ENCODE peak calls at places on chromosomes 4 and X, in four cellular contexts. L is BJ, A is AG08396, Z is heart right ventricle. E is an unnamed sample.

GRCh38 chr4:9979101-9979815 is 42.0 kb downstream of the SLC2A9 start:
- DNase-seq in L (no peak), A (no peak), Z (no peak), E (no peak)

GRCh38 chrX:13937370-13938052 is 92.2 kb downstream of the GEMIN8 start:
- DNase-seq in L (no peak), A (peak), Z (no peak), E (no peak)

GRCh38 chrX:28794751-28795150 is 207.5 kb downstream of the IL1RAPL1 start:
- DNase-seq in L (no peak), A (no peak), Z (no peak), E (no peak)

GRCh38 chrX:58025979-58026378 is 115.7 kb upstream of the ZXDA start:
- DNase-seq in L (no peak), A (peak), Z (no peak), E (no peak)

GRCh38 chr4:72701987-72702819 is 133.2 kb upstream of the ADAMTS3 start:
- DNase-seq in L (peak), A (peak), Z (no peak), E (no peak)

GRCh38 chr4:108049406-108049805 is 59.7 kb downstream of the HADH start:
- DNase-seq in L (no peak), A (no peak), Z (no peak), E (no peak)

GRCh38 chrX:38618152-38618551 is 56.8 kb downstream of the TSPAN7 start:
- DNase-seq in L (no peak), A (no peak), Z (no peak), E (no peak)

GRCh38 chrX:10636337-10636736 is 16.0 kb upstream of the MID1 start:
- DNase-seq in L (no peak), A (peak), Z (no peak), E (no peak)

GRCh38 chrX:98141466-98141865 is 1257.8 kb downstream of the RPA4 start:
- DNase-seq in L (no peak), A (no peak), Z (no peak), E (no peak)

GRCh38 chr4:76854858-76855257 is 43.1 kb downstream of the SOWAHB start:
- DNase-seq in L (no peak), A (no peak), Z (no peak), E (no peak)

GRCh38 chrX:14864626-14865025 is 8.2 kb downstream of the FANCB start:
- DNase-seq in L (peak), A (no peak), Z (no peak), E (no peak)

GRCh38 chr4:7861440-7861881 is 78.2 kb downstream of the AFAP1 start:
- DNase-seq in L (peak), A (peak), Z (peak), E (no peak)

GRCh38 chr4:3062466-3062865 is 11.9 kb downstream of the HTT-AS start:
- DNase-seq in L (no peak), A (peak), Z (no peak), E (no peak)

GRCh38 chrX:110683925-110684324 is 111.7 kb downstream of the CHRDL1 start:
- DNase-seq in L (no peak), A (no peak), Z (no peak), E (no peak)

GRCh38 chr4:140116442-140117104 is 37.4 kb downstream of the MAML3 start:
- DNase-seq in L (no peak), A (no peak), Z (no peak), E (no peak)

GRCh38 chr4:82431026-82431745 is 796 bp downstream of the ENOPH1 start:
- DNase-seq in L (no peak), A (peak), Z (peak), E (no peak)

GRCh38 chr4:63578383-63578782 is 830.9 kb downstream of the TECRL start:
- DNase-seq in L (no peak), A (no peak), Z (no peak), E (no peak)

GRCh38 chr4:70768301-70768948 is 46.7 kb downstream of the RUFY3 start:
- DNase-seq in L (no peak), A (no peak), Z (no peak), E (no peak)

GRCh38 chrX:15401373-15401772 is 17.2 kb upstream of the VEGFD start:
- DNase-seq in L (no peak), A (no peak), Z (no peak), E (no peak)

GRCh38 chr4:38424171-38424871 is 239.7 kb upstream of the KLF3 start:
- DNase-seq in L (no peak), A (no peak), Z (peak), E (no peak)

GRCh38 chr4:127240721-127241120 is 392.0 kb upstream of the INTU start:
- DNase-seq in L (no peak), A (no peak), Z (no peak), E (no peak)

GRCh38 chr4:95188701-95189401 is 359.9 kb downstream of the UNC5C start:
- DNase-seq in L (no peak), A (no peak), Z (no peak), E (no peak)

GRCh38 chrX:153662266-153662665 is 11.3 kb downstream of the PNCK start:
- DNase-seq in L (no peak), A (no peak), Z (peak), E (no peak)

GRCh38 chr4:126907389-126907788 is 725.4 kb upstream of the INTU start:
- DNase-seq in L (no peak), A (no peak), Z (no peak), E (no peak)

GRCh38 chrX:118047446-118048186 is 69.0 kb downstream of the KLHL13 start:
- DNase-seq in L (no peak), A (no peak), Z (no peak), E (no peak)

GRCh38 chr4:19010766-19011165 is 989.2 kb upstream of the LCORL start:
- DNase-seq in L (no peak), A (no peak), Z (no peak), E (no peak)

GRCh38 chr4:184274288-184274951 is 56.7 kb upstream of the ENPP6 start:
- DNase-seq in L (no peak), A (no peak), Z (no peak), E (no peak)

GRCh38 chrX:50596056-50596455 is 125.4 kb upstream of the DGKK start:
- DNase-seq in L (no peak), A (no peak), Z (no peak), E (no peak)

GRCh38 chr4:42501624-42502401 is 104.5 kb downstream of the SHISA3 start:
- DNase-seq in L (no peak), A (no peak), Z (no peak), E (no peak)

GRCh38 chr4:18111100-18111499 is 89.5 kb upstream of the LCORL start:
- DNase-seq in L (no peak), A (no peak), Z (no peak), E (no peak)

GRCh38 chr4:179353791-179354190 is 1911.6 kb upstream of the AGA start:
- DNase-seq in L (no peak), A (no peak), Z (no peak), E (no peak)

GRCh38 chr4:173459857-173460256 is 60.9 kb upstream of the SCRG1 start:
- DNase-seq in L (no peak), A (no peak), Z (no peak), E (no peak)

GRCh38 chrX:25300994-25301393 is 285.2 kb upstream of the ARX start:
- DNase-seq in L (no peak), A (no peak), Z (no peak), E (no peak)

GRCh38 chrX:120365320-120365719 is 3.4 kb downstream of the ATP1B4 start:
- DNase-seq in L (no peak), A (peak), Z (peak), E (no peak)

GRCh38 chr4:10094841-10095240 is 21.8 kb downstream of the WDR1 start:
- DNase-seq in L (no peak), A (no peak), Z (no peak), E (no peak)

GRCh38 chrX:17919896-17920446 is 58.9 kb upstream of the RAI2 start:
- DNase-seq in L (no peak), A (no peak), Z (no peak), E (no peak)

GRCh38 chr4:46934731-46935130 is 25.7 kb upstream of the COX7B2 start:
- DNase-seq in L (no peak), A (no peak), Z (no peak), E (no peak)

GRCh38 chr4:138110815-138111214 is 131.3 kb downstream of the SLC7A11 start:
- DNase-seq in L (no peak), A (no peak), Z (no peak), E (peak)

GRCh38 chrX:10450959-10451355 is 169.4 kb downstream of the MID1 start:
- DNase-seq in L (no peak), A (no peak), Z (no peak), E (no peak)